ENCODE peak calls at places on chromosomes 7 and 10, in four cellular contexts. Y is IMR-90, F is neural crest cell, I is OCI-LY7. M is an unnamed sample.

GRCh38 chr10:110629680-110630191 is 14.4 kb upstream of the RBM20 start:
- DNase-seq in Y (peak), I (no peak), F (no peak), M (no peak)

GRCh38 chr7:157577796-157578339 is 241.1 kb downstream of the DNAJB6 start:
- DNase-seq in Y (no peak), F (no peak), I (no peak), M (no peak)

GRCh38 chr7:17485368-17485767 is 186.9 kb downstream of the AHR start:
- DNase-seq in I (no peak), Y (no peak), F (no peak), M (no peak)

GRCh38 chr10:43058716-43059335 is 18.0 kb upstream of the RET start:
- DNase-seq in Y (no peak), I (no peak), F (no peak), M (no peak)

GRCh38 chr7:112214268-112214667 is 7.8 kb downstream of the ZNF277 start:
- DNase-seq in F (no peak), Y (no peak), I (no peak), M (no peak)

GRCh38 chr7:467393-467828 is 52.2 kb downstream of the PDGFA start:
- DNase-seq in F (no peak), Y (no peak), I (no peak), M (no peak)

GRCh38 chr10:62613429-62613828 is 191.1 kb upstream of the ADO start:
- DNase-seq in Y (peak), F (no peak), I (no peak), M (no peak)

GRCh38 chr7:519974-520458 is 370 bp upstream of the PDGFA start:
- DNase-seq in Y (peak), F (peak), I (no peak), M (peak)

GRCh38 chr10:133418289-133418993 is 6.0 kb downstream of the SPRN start:
- DNase-seq in I (no peak), Y (no peak), F (no peak), M (no peak)

GRCh38 chr10:60310746-60311145 is 78.9 kb downstream of the ANK3 start:
- DNase-seq in I (no peak), F (no peak), Y (no peak), M (no peak)

GRCh38 chr7:158595068-158595467 is 7.4 kb upstream of the PTPRN2 start:
- DNase-seq in F (no peak), I (peak), Y (peak), M (no peak)

GRCh38 chr7:89104748-89105685 is 309.5 kb upstream of the TEX47 start:
- DNase-seq in F (no peak), Y (no peak), I (no peak), M (no peak)

GRCh38 chr10:69464801-69465401 is 13.6 kb downstream of the TSPAN15 start:
- DNase-seq in F (no peak), Y (no peak), I (no peak), M (peak)

GRCh38 chr7:130865408-130866236 is 131.6 kb upstream of the KLF14 start:
- DNase-seq in I (peak), Y (peak), F (peak), M (no peak)
- TF ChIP-seq CTCF in I (peak), Y (peak), F (no peak), M (no peak)

DNA sequence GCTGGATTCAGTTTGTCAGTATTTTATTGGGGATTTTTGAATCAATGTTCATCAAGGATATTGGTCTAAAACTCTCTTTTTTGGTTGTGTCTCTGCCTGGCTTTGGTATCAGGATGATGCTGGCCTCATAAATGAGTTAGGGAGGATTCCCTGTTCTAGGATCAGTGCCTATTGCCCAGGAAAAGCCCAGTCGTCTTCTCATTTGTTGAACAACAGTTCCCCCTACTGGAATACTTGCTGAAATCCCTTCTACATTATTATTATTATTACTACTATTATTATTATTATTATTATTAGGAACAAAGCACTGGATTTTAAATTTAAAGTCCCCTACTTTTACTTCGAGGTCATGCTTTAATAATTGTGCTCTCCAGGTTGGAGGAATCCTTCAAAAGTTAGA is 528.9 kb downstream of the MAGI2 start:
- DNase-seq in F (no peak), Y (peak), I (no peak), M (no peak)
- TF ChIP-seq CTCF in F (peak), Y (peak), I (peak), M (peak)

DNA sequence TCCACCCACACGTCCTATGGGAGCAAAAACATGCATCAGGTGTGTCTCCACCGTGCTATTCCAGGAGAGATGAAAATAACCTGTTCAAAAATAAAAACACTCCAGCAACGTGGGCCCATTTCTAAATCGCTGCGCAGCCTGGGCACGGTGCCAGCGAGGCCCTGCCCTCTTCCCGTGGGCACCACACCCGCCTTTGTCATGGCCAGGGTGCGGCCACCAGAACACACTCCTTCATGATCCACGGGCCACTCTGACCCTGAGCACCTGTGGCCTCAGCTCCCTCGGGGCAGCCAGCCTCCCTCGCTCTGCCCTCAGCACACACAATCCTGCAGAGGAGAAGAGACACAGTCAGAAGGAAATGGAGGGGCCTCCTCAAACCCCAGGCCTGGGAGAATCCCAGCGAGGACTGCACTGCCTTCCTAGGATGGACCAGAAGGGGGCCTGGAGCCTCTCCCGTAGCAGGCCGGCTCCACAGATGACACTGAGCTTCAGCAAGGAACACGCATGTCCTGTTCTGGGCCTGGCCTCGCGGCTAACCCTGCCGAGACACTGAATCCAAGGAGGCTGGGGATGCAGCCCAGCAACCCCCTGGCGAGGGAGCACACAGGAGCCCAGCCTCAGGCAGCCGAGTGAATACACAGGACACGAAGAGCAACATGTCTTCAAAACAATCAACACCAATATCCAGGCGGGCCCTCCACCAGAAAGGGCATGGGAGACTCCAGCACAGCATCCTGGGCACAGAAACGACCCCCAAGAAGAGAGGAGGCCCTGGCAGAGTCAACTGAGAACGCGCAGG is 169.0 kb downstream of the MAD1L1 start:
- DNase-seq in F (peak), I (no peak), Y (peak), M (no peak)
- TF ChIP-seq CTCF in F (peak), I (no peak), Y (peak), M (no peak)

DNA sequence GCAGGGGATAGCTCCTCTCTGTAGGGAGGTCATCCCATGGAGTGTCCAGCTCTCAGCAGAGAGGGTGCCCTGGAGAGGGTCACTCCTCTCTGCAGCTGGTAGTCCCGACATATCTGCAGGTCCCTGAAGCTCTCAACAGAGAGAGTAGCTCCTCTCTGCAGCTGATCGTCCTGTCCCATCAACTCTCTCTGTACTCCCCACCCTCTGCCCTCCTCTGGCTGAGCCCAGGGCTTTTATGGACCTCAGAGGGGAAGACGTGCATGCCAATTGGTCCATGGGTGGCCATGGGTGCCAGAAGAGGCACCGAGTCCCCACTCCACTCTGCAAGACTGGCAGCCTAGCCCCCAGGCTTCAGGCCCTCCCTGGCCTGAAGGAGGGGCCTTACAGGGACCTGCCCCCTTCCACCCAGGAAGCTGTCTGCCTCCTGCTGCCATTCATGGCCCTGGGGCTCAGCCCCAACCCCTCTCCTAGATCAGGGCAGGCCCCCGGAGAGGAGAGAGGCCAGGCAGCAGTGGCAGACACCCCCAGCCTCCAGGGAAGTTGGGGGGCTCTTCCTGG is 9.0 kb upstream of the BLVRA start:
- DNase-seq in Y (no peak), F (no peak), I (no peak), M (no peak)
- TF ChIP-seq CTCF in Y (no peak), F (no peak), I (no peak), M (no peak)

DNA sequence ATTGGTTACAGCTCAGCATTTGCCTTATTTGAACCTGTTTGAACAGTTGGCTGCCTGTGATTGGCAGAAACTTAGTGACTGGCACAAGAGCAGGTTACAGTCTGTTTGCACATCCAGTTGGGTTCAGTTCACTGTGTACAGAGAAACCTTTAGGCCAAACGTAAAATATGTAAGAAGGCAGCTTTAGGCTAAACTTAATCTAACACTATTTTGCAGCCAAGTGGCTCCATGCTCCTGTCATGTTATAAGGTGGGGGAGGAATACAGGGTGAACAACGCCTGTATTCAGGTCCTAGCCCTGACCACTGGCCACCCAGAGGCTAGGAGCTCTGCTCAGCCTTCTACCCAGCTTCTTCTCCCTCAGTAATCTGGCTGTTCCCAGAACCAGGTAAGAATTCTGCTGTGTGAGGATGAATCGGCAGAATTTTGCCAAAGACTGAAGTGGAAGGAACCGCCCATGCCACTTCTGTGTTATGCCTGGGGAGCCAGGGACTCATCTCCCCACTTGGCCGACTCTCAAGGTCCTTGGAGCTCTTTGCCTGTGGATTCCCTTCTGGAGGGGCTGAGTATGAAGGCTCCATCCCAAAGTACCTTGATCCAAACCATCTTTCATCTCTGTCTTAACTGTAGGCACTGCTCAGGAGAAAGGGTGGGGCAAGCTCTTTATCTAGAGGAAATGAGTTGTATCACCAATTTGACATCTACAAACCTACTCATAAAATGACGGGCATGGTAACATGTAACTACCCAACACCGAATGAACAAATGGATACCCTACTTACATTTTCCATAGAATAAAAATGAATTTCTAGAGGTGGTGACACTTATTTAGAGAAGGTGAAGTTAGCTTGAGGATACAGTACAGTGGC is 164.4 kb upstream of the NAMPT start:
- DNase-seq in I (no peak), Y (no peak), F (no peak), M (no peak)
- TF ChIP-seq CTCF in I (no peak), Y (no peak), F (no peak), M (no peak)

DNA sequence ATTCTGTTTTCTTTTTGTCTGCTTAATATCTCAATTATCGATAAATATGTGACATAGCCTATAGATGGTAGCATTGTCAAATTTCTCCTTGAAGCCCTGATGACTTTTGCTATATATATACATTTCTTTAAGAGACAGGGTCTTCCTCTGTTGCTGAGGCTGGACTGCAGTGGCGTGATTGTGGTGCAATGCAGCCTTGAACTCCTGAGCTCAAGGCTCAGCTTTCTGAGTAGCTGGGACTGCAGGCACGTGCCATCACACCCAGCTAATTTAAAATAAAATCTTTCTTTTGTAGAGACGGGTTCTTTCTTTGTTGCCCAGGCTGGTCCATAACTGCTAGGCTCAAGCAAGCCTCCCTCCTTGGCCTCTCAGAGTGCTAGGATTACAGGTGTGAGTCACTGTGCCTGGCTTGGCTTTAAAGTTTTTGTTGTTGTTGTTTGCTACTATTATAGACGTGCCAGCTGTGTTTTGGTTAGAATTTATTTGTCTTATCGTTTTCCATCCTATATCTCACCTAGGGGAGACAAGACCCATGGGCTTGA is 7.0 kb downstream of the UMAD1 start:
- DNase-seq in F (no peak), I (no peak), Y (no peak), M (no peak)
- TF ChIP-seq CTCF in F (no peak), I (no peak), Y (no peak), M (no peak)

DNA sequence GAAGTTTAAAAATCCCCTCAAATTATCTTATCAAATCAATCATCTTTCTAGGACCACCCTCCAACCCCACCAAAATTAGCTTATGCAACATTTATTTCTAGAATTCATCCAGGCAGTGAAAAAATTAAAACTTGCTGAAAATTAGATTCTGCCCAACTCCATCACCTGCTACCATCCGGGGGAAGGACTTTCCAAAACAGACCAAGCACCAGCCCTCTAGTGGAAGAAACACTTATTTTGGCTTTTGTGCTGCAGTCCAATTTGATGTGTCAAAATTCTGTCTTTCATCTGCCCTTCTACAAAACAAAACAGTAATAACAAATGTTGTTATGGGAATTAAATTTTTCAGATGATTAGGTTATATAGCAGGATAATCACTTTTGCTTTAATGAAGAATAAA is 35.1 kb downstream of the GCC1 start:
- DNase-seq in I (peak), F (no peak), Y (no peak), M (no peak)
- TF ChIP-seq CTCF in I (peak), F (peak), Y (no peak), M (no peak)

GRCh38 chr10:123642697-123643096 is 23.5 kb upstream of the GPR26 start:
- DNase-seq in F (no peak), Y (no peak), I (no peak), M (no peak)
- TF ChIP-seq CTCF in F (no peak), Y (no peak), I (no peak), M (no peak)

GRCh38 chr7:142811154-142811737 is 40.5 kb downstream of the PRSS2 start:
- DNase-seq in F (peak), I (peak), Y (peak), M (no peak)
- TF ChIP-seq CTCF in F (peak), I (peak), Y (peak), M (peak)

GRCh38 chr10:987635-987905 is 664 bp upstream of the GTPBP4 start:
- DNase-seq in F (no peak), I (no peak), Y (peak), M (peak)

GRCh38 chr10:986881-987634 is 1.2 kb upstream of the GTPBP4 start:
- DNase-seq in I (no peak), F (no peak), Y (peak), M (no peak)

GRCh38 chr10:988667-989545 is 672 bp downstream of the GTPBP4 start:
- DNase-seq in Y (peak), F (no peak), I (no peak), M (no peak)

GRCh38 chr10:986137-986825 is 2.0 kb upstream of the GTPBP4 start:
- DNase-seq in I (no peak), Y (peak), F (no peak), M (no peak)

GRCh38 chr10:987906-988666 is at the start of gene GTPBP4:
- DNase-seq in F (peak), I (peak), Y (peak), M (peak)
- TF ChIP-seq CTCF in F (no peak), I (peak), Y (peak), M (peak)

M was measured in GM13977.